ENCODE peak calls at places on chromosomes 2 and 18, in seven cellular contexts. V, G, K, Q, O, A and C are unnamed samples.

GRCh38 chr2:134499307-134499706 is 219.5 kb downstream of the TMEM163 start:
- DNase-seq in G (no peak), O (no peak), A (no peak), Q (no peak), V (no peak), K (no peak), C (no peak)

GRCh38 chr2:234355798-234356365 is 141.0 kb downstream of the ARL4C start:
- DNase-seq in A (no peak), K (no peak), G (no peak), Q (no peak), V (no peak), O (no peak), C (no peak)

GRCh38 chr2:45974762-45975408 is 322.3 kb upstream of the EPAS1 start:
- DNase-seq in G (no peak), V (peak), O (no peak), A (no peak), K (no peak), Q (no peak), C (no peak)

GRCh38 chr2:165610591-165611029 is 141.1 kb downstream of the CSRNP3 start:
- DNase-seq in V (no peak), O (no peak), K (no peak), G (no peak), Q (no peak), A (no peak), C (no peak)

GRCh38 chr2:48397846-48398245 is 132.1 kb upstream of the STON1 start:
- DNase-seq in V (no peak), A (peak), K (no peak), O (no peak), G (no peak), Q (peak), C (no peak)

GRCh38 chr2:238352361-238352760 is 32.0 kb downstream of the TRAF3IP1 start:
- DNase-seq in O (no peak), A (no peak), V (no peak), G (no peak), K (no peak), Q (no peak), C (no peak)

GRCh38 chr2:157302492-157303099 is 23.0 kb downstream of the ERMN start:
- DNase-seq in G (no peak), O (peak), V (peak), Q (no peak), K (no peak), A (peak), C (peak)

GRCh38 chr2:1538663-1539062 is 125.4 kb downstream of the TPO start:
- DNase-seq in O (no peak), Q (no peak), A (peak), V (no peak), K (no peak), G (no peak), C (peak)

GRCh38 chr2:101679037-101679726 is 18.3 kb upstream of the MAP4K4 start:
- DNase-seq in G (no peak), Q (no peak), O (no peak), K (no peak), V (no peak), A (peak), C (peak)

GRCh38 chr18:54004828-54005227 is 219.6 kb downstream of the MBD2 start:
- DNase-seq in A (no peak), G (no peak), K (no peak), O (no peak), Q (no peak), V (no peak), C (peak)

GRCh38 chr18:34661464-34662087 is 48.5 kb upstream of the DTNA start:
- DNase-seq in Q (no peak), A (peak), G (no peak), O (peak), V (peak), K (no peak), C (peak)

GRCh38 chr18:49548266-49548665 is 13.6 kb upstream of the LIPG start:
- DNase-seq in A (peak), K (no peak), V (no peak), O (no peak), G (no peak), Q (no peak), C (peak)

GRCh38 chr18:59748628-59749360 is 51.6 kb upstream of the CCBE1 start:
- DNase-seq in V (no peak), O (no peak), G (no peak), Q (no peak), A (peak), K (no peak), C (no peak)

GRCh38 chr2:233061007-233061590 is 957 bp downstream of the INPP5D start:
- DNase-seq in O (no peak), V (peak), Q (peak), A (no peak), G (no peak), K (peak), C (no peak)

GRCh38 chr2:21424375-21424774 is 300.6 kb downstream of the TDRD15 start:
- DNase-seq in Q (no peak), V (no peak), G (no peak), K (no peak), O (no peak), A (no peak), C (no peak)

GRCh38 chr2:17539993-17540812 is at the start of gene VSNL1:
- DNase-seq in V (peak), Q (peak), G (peak), A (no peak), O (peak), K (peak), C (peak)

GRCh38 chr2:196262606-196263005 is 91.2 kb upstream of the STK17B start:
- DNase-seq in V (no peak), A (no peak), Q (no peak), O (no peak), K (no peak), G (no peak), C (no peak)

GRCh38 chr18:69401475-69402218 is 959 bp downstream of the DOK6 start:
- DNase-seq in Q (peak), K (no peak), O (peak), G (no peak), V (peak), A (no peak), C (no peak)

GRCh38 chr2:99085400-99085799 is 56.1 kb upstream of the C2orf15 start:
- DNase-seq in O (peak), K (no peak), A (peak), Q (no peak), G (no peak), V (no peak), C (peak)

GRCh38 chr2:84832772-84833461 is 48.0 kb downstream of the TRABD2A start:
- DNase-seq in O (no peak), K (peak), Q (peak), G (no peak), V (peak), A (no peak), C (no peak)

GRCh38 chr18:26813043-26813442 is 52.5 kb downstream of the AQP4 start:
- DNase-seq in A (no peak), Q (peak), K (no peak), G (no peak), V (peak), O (peak), C (peak)

GRCh38 chr2:134306521-134306920 is 52.6 kb downstream of the MGAT5 start:
- DNase-seq in G (no peak), V (no peak), O (no peak), A (no peak), K (no peak), Q (no peak), C (no peak)

GRCh38 chr2:170017848-170018492 is 160.0 kb upstream of the MYO3B start:
- DNase-seq in G (no peak), Q (no peak), V (no peak), A (no peak), K (no peak), O (no peak), C (no peak)

GRCh38 chr2:158458617-158458920 is 1.8 kb downstream of the PKP4 start:
- DNase-seq in K (no peak), O (no peak), G (no peak), Q (no peak), V (no peak), A (no peak), C (peak)